ENCODE peak calls at places on chromosomes 6 and 20, in four cellular contexts. Q is iris pigment epithelial cell; X is effector CD4-positive, alpha-beta T cell; V is tibial nerve. L is an unnamed sample.

GRCh38 chr6:98579941-98580340 is 254.4 kb upstream of the POU3F2 start:
- DNase-seq in Q (no peak), X (no peak), V (no peak), L (no peak)

GRCh38 chr6:3512832-3513231 is 56.0 kb upstream of the SLC22A23 start:
- DNase-seq in Q (no peak), X (no peak), V (no peak), L (no peak)

GRCh38 chr20:52340036-52340634 is 148.6 kb upstream of the ZFP64 start:
- DNase-seq in Q (peak), X (no peak), V (no peak), L (no peak)

GRCh38 chr20:34401741-34402455 is 38.8 kb downstream of the ITCH start:
- DNase-seq in Q (peak), X (no peak), V (no peak), L (no peak)

GRCh38 chr20:62422636-62423325 is 4.6 kb downstream of the RBBP8NL start:
- DNase-seq in Q (no peak), X (no peak), V (no peak), L (no peak)

GRCh38 chr20:43916073-43916874 is 1.6 kb downstream of the TOX2 start:
- DNase-seq in Q (peak), X (no peak), V (no peak), L (peak)

GRCh38 chr20:22690616-22691179 is 106.3 kb upstream of the FOXA2 start:
- DNase-seq in Q (no peak), X (no peak), V (no peak), L (no peak)

GRCh38 chr6:5619249-5619648 is 357.9 kb downstream of the FARS2 start:
- DNase-seq in Q (no peak), X (no peak), V (no peak), L (no peak)

GRCh38 chr20:10263385-10264165 is 44.9 kb downstream of the SNAP25 start:
- DNase-seq in Q (peak), X (no peak), V (no peak), L (peak)

GRCh38 chr20:52410746-52411317 is 219.3 kb upstream of the ZFP64 start:
- DNase-seq in Q (peak), X (no peak), V (no peak), L (peak)

GRCh38 chr6:125852587-125852986 is 61.8 kb downstream of the NCOA7 start:
- DNase-seq in Q (no peak), X (no peak), V (no peak), L (no peak)

GRCh38 chr20:8812818-8813217 is 256.1 kb upstream of the PLCB4 start:
- DNase-seq in Q (no peak), X (no peak), V (no peak), L (no peak)

GRCh38 chr6:152380993-152381898 is 255.9 kb downstream of the SYNE1 start:
- DNase-seq in Q (peak), X (no peak), V (peak), L (peak)

GRCh38 chr6:107665386-107665785 is 158.7 kb downstream of the SCML4 start:
- DNase-seq in Q (peak), X (no peak), V (no peak), L (no peak)

GRCh38 chr6:28355743-28356665 is 6.3 kb downstream of the ZKSCAN3 start:
- DNase-seq in Q (peak), X (peak), V (peak), L (peak)

GRCh38 chr20:53609501-53610445 is 16.1 kb upstream of the ZNF217 start:
- DNase-seq in Q (peak), X (peak), V (no peak), L (peak)

GRCh38 chr6:75935473-75935793 is 137.0 kb downstream of the IMPG1 start:
- DNase-seq in Q (no peak), X (no peak), V (no peak), L (no peak)

GRCh38 chr20:25484224-25484846 is 76.9 kb downstream of the GINS1 start:
- DNase-seq in Q (no peak), X (no peak), V (no peak), L (no peak)

GRCh38 chr20:20363449-20364015 is 4.4 kb upstream of the INSM1 start:
- DNase-seq in Q (no peak), X (no peak), V (no peak), L (no peak)

GRCh38 chr6:43248107-43248506 is 4.8 kb downstream of the TTBK1 start:
- DNase-seq in Q (no peak), X (no peak), V (no peak), L (no peak)

GRCh38 chr20:13220194-13220856 is 749 bp upstream of the ISM1 start:
- DNase-seq in Q (peak), X (peak), V (peak), L (peak)

GRCh38 chr6:190596-191395 is 101.5 kb upstream of the DUSP22 start:
- DNase-seq in Q (no peak), X (no peak), V (no peak), L (no peak)

GRCh38 chr6:139654888-139655782 is 280.7 kb upstream of the CITED2 start:
- DNase-seq in Q (no peak), X (no peak), V (no peak), L (no peak)

GRCh38 chr6:161227004-161227950 is 46.6 kb downstream of the AGPAT4 start:
- DNase-seq in Q (peak), X (no peak), V (no peak), L (peak)

GRCh38 chr6:129329677-129330076 is 380.3 kb downstream of the ARHGAP18 start:
- DNase-seq in Q (no peak), X (no peak), V (no peak), L (no peak)

GRCh38 chr6:346389-347030 is 45.0 kb upstream of the IRF4 start:
- DNase-seq in Q (peak), X (no peak), V (no peak), L (peak)

GRCh38 chr6:4804095-4804494 is 27.9 kb downstream of the CDYL start:
- DNase-seq in Q (peak), X (no peak), V (no peak), L (peak)

GRCh38 chr6:42781811-42782688 is at the start of gene BICRAL:
- DNase-seq in Q (peak), X (peak), V (peak), L (peak)

GRCh38 chr20:57868310-57868709 is 158.5 kb upstream of the PMEPA1 start:
- DNase-seq in Q (no peak), X (no peak), V (no peak), L (no peak)

GRCh38 chr6:98831057-98832031 is 3.0 kb upstream of the POU3F2 start:
- DNase-seq in Q (no peak), X (no peak), V (no peak), L (no peak)

GRCh38 chr6:16168858-16169257 is 40.0 kb downstream of the MYLIP start:
- DNase-seq in Q (peak), X (no peak), V (no peak), L (peak)

GRCh38 chr6:52423971-52424381 is 3.8 kb downstream of the EFHC1 start:
- DNase-seq in Q (peak), X (no peak), V (no peak), L (peak)

GRCh38 chr6:161198176-161198575 is 75.7 kb downstream of the AGPAT4 start:
- DNase-seq in Q (peak), X (no peak), V (no peak), L (peak)

GRCh38 chr6:142845624-142846458 is 99.1 kb downstream of the HIVEP2 start:
- DNase-seq in Q (peak), X (peak), V (peak), L (peak)

GRCh38 chr6:42041131-42042055 is 8.9 kb upstream of the TAF8 start:
- DNase-seq in Q (no peak), X (no peak), V (no peak), L (peak)

GRCh38 chr20:63544958-63545516 is 2.5 kb downstream of the SRMS start:
- DNase-seq in Q (no peak), X (no peak), V (no peak), L (no peak)

GRCh38 chr20:53382263-53382844 is 211.3 kb downstream of the ZNF217 start:
- DNase-seq in Q (no peak), X (no peak), V (no peak), L (no peak)

GRCh38 chr20:2335096-2335495 is 39.3 kb downstream of the TGM3 start:
- DNase-seq in Q (no peak), X (no peak), V (no peak), L (no peak)